ENCODE peak calls at places on chromosomes 16 and 17, in six cellular contexts. V is GM23248, W is mammary epithelial cell, F is fibroblast of lung, O is endodermal cell, N is H9. Y is an unnamed sample.

GRCh38 chr17:3040882-3041281 is 22.5 kb downstream of the OR1D5 start:
- DNase-seq in F (no peak), W (no peak), V (no peak), N (no peak), O (no peak), Y (no peak)

GRCh38 chr17:78096093-78096492 is 32.5 kb downstream of the TMC6 start:
- DNase-seq in F (no peak), N (no peak), V (no peak), W (no peak), O (no peak), Y (no peak)

GRCh38 chr17:44024271-44024663 is 9.5 kb upstream of the TMEM101 start:
- DNase-seq in W (no peak), V (no peak), F (no peak), O (no peak), N (no peak), Y (no peak)

GRCh38 chr17:5035356-5035755 is at the start of gene SLC52A1:
- DNase-seq in V (peak), F (no peak), N (peak), O (peak), W (peak), Y (peak)

GRCh38 chr17:29682987-29683386 is 60.3 kb upstream of the CORO6 start:
- DNase-seq in O (no peak), N (no peak), V (no peak), F (no peak), W (no peak), Y (no peak)

GRCh38 chr16:21650517-21650916 is 1.9 kb downstream of the IGSF6 start:
- DNase-seq in N (no peak), F (no peak), O (no peak), W (no peak), V (peak), Y (no peak)

GRCh38 chr16:12971216-12971615 is 69.8 kb downstream of the SHISA9 start:
- DNase-seq in O (peak), W (peak), F (no peak), V (no peak), N (no peak), Y (no peak)

GRCh38 chr16:23597003-23597756 is 1.1 kb upstream of the NDUFAB1 start:
- DNase-seq in V (peak), F (no peak), O (peak), W (no peak), N (peak), Y (no peak)

GRCh38 chr16:72569677-72570076 is 397.7 kb upstream of the PMFBP1 start:
- DNase-seq in V (no peak), W (no peak), O (no peak), F (no peak), N (no peak), Y (no peak)

GRCh38 chr17:12995106-12995895 is 22.5 kb downstream of the ELAC2 start:
- DNase-seq in W (no peak), O (no peak), F (no peak), N (no peak), V (no peak), Y (no peak)

GRCh38 chr16:29961479-29962343 is at the start of gene TMEM219:
- DNase-seq in O (peak), F (peak), V (peak), W (peak), N (peak), Y (peak)

GRCh38 chr17:15409721-15410247 is 57.6 kb downstream of the CDRT4 start:
- DNase-seq in W (peak), N (no peak), O (no peak), V (peak), F (peak), Y (no peak)

GRCh38 chr17:67221062-67221998 is 23.7 kb downstream of the HELZ start:
- DNase-seq in V (peak), O (peak), F (peak), W (peak), N (no peak), Y (no peak)

GRCh38 chr17:52233176-52233575 is 74.7 kb upstream of the CA10 start:
- DNase-seq in V (no peak), N (no peak), F (no peak), O (no peak), W (peak), Y (no peak)

GRCh38 chr17:12987120-12987519 is 30.7 kb downstream of the ELAC2 start:
- DNase-seq in N (peak), O (peak), W (no peak), V (no peak), F (no peak), Y (no peak)

GRCh38 chr16:56916571-56917403 is 15.2 kb upstream of the HERPUD1 start:
- DNase-seq in F (no peak), O (no peak), N (no peak), W (no peak), V (no peak), Y (no peak)

GRCh38 chr16:261031-261691 is 14.6 kb downstream of the RGS11 start:
- DNase-seq in N (no peak), O (no peak), W (no peak), V (no peak), F (no peak), Y (no peak)

GRCh38 chr17:69523252-69523861 is 108.9 kb downstream of the MAP2K6 start:
- DNase-seq in F (peak), V (peak), N (peak), O (peak), W (peak), Y (peak)

GRCh38 chr17:75542184-75542583 is 16.7 kb downstream of the LLGL2 start:
- DNase-seq in W (no peak), V (no peak), F (no peak), O (no peak), N (no peak), Y (peak)

GRCh38 chr17:43418441-43419374 is 19.9 kb downstream of the ARL4D start:
- DNase-seq in N (peak), O (peak), W (peak), F (peak), V (peak), Y (no peak)

GRCh38 chr17:42167807-42168206 is 13.0 kb upstream of the RAB5C start:
- DNase-seq in F (no peak), O (no peak), N (no peak), V (no peak), W (no peak), Y (no peak)

GRCh38 chr16:47715442-47716054 is 254.4 kb downstream of the PHKB start:
- DNase-seq in V (no peak), O (no peak), N (no peak), F (no peak), W (no peak), Y (no peak)

DNA sequence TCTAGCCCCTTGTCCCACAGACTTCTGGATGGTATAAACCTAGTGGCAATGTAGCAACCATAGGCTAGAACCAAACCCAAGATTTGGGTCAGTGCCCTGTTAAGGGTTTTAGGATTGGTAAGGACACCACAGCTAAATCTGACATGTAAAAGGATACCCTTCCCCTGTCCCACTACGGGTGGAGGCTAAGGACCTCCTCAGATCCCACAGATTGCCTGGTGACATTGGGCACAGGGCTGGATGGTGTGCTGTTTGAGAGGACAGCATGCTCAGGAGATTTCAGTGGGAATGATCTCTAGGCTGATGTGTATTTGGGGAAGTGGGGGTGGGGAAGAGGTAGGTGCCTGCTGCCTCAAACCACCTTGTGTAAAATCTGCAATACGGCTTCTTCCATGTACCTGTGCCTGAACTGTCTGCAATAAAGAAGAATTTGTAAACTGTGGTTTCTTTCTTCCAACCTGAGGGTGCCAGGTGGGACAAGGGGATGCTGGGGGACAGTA is 671 bp upstream of the EDC4 start:
- DNase-seq in V (no peak), F (no peak), W (no peak), N (no peak), O (no peak), Y (no peak)
- H3K9ac ChIP-seq in V (peak), F (no peak), W (no peak), N (no peak), O (peak), Y (peak)

GRCh38 chr17:39306509-39307212 is 80.9 kb upstream of the STAC2 start:
- DNase-seq in W (no peak), N (no peak), F (peak), O (no peak), V (peak), Y (no peak)
- H3K9ac ChIP-seq in W (no peak), N (no peak), F (no peak), O (no peak), V (peak), Y (no peak)

DNA sequence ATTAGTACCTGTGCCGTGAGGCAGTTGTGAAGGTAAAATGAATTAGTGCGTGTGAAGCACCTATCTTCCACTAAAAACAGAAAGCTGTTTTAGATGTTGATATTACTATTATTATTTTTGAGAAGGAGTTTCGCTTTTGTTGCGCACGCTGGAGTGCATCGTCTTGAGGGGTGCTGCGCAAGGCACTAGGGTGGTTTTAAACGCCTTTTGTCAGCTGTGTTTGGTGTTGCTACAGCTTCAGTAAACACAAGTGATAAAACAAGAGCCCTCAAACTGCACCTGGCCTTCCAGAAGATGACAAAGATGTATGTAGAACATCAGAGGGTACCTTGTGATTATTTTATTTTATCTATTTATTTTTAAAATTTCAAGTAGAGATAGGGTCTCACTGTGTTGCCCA is 38.2 kb downstream of the PLCG2 start:
- DNase-seq in V (no peak), O (no peak), N (no peak), W (no peak), F (no peak), Y (no peak)
- H3K9ac ChIP-seq in V (no peak), O (no peak), N (no peak), W (no peak), F (no peak), Y (no peak)

GRCh38 chr16:53912155-53912554 is 208.2 kb downstream of the FTO start:
- DNase-seq in N (no peak), O (no peak), V (no peak), F (no peak), W (peak), Y (no peak)
- H3K9ac ChIP-seq in N (no peak), O (no peak), V (no peak), F (no peak), W (no peak), Y (no peak)

GRCh38 chr17:50330151-50330753 is 15.7 kb upstream of the XYLT2 start:
- DNase-seq in N (no peak), F (no peak), O (peak), V (no peak), W (no peak), Y (no peak)

GRCh38 chr17:50329716-50330115 is 16.2 kb upstream of the XYLT2 start:
- DNase-seq in N (no peak), W (no peak), F (no peak), O (no peak), V (no peak), Y (no peak)

GRCh38 chr17:50328926-50329325 is 17.0 kb upstream of the XYLT2 start:
- DNase-seq in F (no peak), V (no peak), N (no peak), W (no peak), O (peak), Y (no peak)

GRCh38 chr17:50332196-50332595 is 13.7 kb upstream of the XYLT2 start:
- DNase-seq in W (no peak), N (no peak), O (no peak), F (no peak), V (peak), Y (no peak)

DNA sequence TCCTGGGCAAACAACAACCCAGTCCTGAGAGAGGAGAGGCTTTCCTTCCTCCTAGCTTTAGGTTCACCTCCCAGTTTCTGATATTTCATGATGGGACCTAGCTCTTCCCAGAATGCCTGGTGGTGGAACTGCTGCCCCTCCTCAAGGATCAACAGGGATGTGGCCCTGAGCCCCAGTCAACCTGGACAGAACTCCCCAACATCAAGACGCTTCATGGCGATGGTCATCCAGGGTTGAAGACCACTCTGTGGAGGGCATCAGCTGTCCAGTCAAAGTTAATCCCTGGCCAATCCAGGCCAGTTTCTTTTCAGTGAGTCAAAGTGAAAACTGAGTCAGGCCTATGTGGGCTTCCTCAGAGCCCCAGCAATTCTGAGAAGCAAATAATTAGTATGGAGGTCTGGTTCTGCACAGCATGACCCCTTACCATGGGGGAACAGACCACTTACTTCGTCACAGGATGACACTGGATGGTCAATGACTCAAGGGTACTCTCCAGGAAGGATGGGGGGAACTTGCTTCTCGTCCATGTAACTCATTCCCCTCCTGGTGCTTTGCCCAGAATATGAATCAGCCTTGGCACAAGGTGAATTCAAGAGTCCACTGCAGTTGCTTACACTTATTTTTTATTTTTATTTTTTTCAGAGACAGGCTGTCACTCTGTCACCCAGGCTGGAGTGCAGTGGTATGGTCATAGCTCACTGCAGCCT is 14.7 kb upstream of the XYLT2 start:
- DNase-seq in O (peak), V (peak), N (no peak), F (peak), W (peak), Y (no peak)
- H3K9ac ChIP-seq in O (no peak), V (no peak), N (no peak), F (no peak), W (no peak), Y (no peak)

DNA sequence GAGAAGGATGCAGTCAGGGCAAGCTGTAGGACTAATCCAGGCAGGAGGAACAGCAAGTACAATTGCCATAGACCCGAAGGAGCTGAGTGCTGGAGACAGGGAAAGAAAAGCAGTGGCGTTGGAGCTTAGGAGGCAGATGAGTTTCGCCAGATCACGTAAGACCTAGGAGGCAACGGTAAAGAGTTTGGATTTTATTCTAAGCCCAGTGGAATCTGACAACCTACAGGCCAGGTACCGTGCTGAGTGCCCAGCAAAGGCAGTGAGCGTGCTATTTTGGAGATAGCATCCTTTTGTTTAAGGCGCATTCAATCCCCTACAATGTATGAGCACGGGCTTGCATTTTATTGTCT is 1.2 kb downstream of the USP43 start:
- DNase-seq in W (no peak), O (peak), V (no peak), N (no peak), F (no peak), Y (no peak)
- H3K9ac ChIP-seq in W (peak), O (peak), V (no peak), N (peak), F (no peak), Y (peak)

GRCh38 chr17:79777844-79778503 is at the start of gene CBX2:
- DNase-seq in N (peak), F (peak), O (peak), V (peak), W (peak), Y (peak)
- H3K9ac ChIP-seq in N (peak), F (peak), O (peak), V (no peak), W (no peak), Y (peak)

GRCh38 chr17:65532491-65532890 is 29.0 kb downstream of the AXIN2 start:
- DNase-seq in O (peak), F (no peak), W (no peak), V (no peak), N (no peak), Y (no peak)

GRCh38 chr17:65533056-65533745 is 28.2 kb downstream of the AXIN2 start:
- DNase-seq in F (no peak), W (no peak), O (no peak), N (no peak), V (no peak), Y (no peak)

GRCh38 chr17:65530158-65530984 is 31.1 kb downstream of the AXIN2 start:
- DNase-seq in N (no peak), O (peak), W (no peak), F (no peak), V (no peak), Y (no peak)

GRCh38 chr17:65530985-65531507 is 30.4 kb downstream of the AXIN2 start:
- DNase-seq in F (peak), V (peak), W (no peak), N (peak), O (peak), Y (no peak)

GRCh38 chr17:65531508-65532431 is 29.7 kb downstream of the AXIN2 start:
- DNase-seq in W (no peak), V (peak), O (peak), F (peak), N (no peak), Y (no peak)
- H3K9ac ChIP-seq in W (no peak), V (no peak), O (no peak), F (no peak), N (no peak), Y (no peak)